ENCODE peak calls at places on chromosomes 12 and 14, in ten cellular contexts. F is ovary; D is CD8-positive, alpha-beta memory T cell; H is AG10803; Q is endothelial cell of umbilical vein; V is ascending aorta; J is CD14-positive monocyte; N is fibroblast of the aortic adventitia; W is non-pigmented ciliary epithelial cell; I is naive thymus-derived CD8-positive, alpha-beta T cell. P is an unnamed sample.

GRCh38 chr12:78891646-78892353 is 27.2 kb downstream of the SYT1 start:
- DNase-seq in W (no peak), Q (no peak), F (no peak), H (no peak), D (no peak), I (no peak), J (no peak), V (no peak), N (no peak), P (no peak)

GRCh38 chr12:53115112-53115890 is 12.0 kb downstream of the SOAT2 start:
- DNase-seq in N (no peak), J (no peak), H (no peak), F (no peak), V (no peak), I (no peak), W (no peak), D (no peak), Q (no peak), P (no peak)

GRCh38 chr12:48029811-48030650 is 25.8 kb upstream of the COL2A1 start:
- DNase-seq in Q (no peak), W (no peak), F (no peak), I (no peak), J (no peak), D (no peak), V (no peak), H (no peak), N (no peak), P (no peak)

GRCh38 chr12:117836999-117837736 is 131.6 kb downstream of the KSR2 start:
- DNase-seq in H (peak), I (peak), F (peak), W (no peak), D (peak), N (peak), Q (peak), J (peak), V (no peak), P (peak)

GRCh38 chr12:94516985-94517384 is 57.3 kb upstream of the CEP83 start:
- DNase-seq in F (no peak), I (no peak), J (no peak), H (no peak), N (no peak), D (no peak), V (no peak), Q (no peak), W (peak), P (no peak)

GRCh38 chr12:114355389-114356088 is 50.4 kb downstream of the TBX5 start:
- DNase-seq in N (no peak), H (no peak), Q (no peak), J (no peak), D (no peak), W (no peak), V (no peak), F (no peak), I (no peak), P (no peak)

GRCh38 chr12:116595186-116595585 is 36.0 kb downstream of the MAP1LC3B2 start:
- DNase-seq in D (no peak), I (no peak), V (no peak), H (peak), J (no peak), Q (no peak), F (peak), N (peak), W (no peak), P (peak)

GRCh38 chr12:44296624-44297197 is 460.8 kb downstream of the TMEM117 start:
- DNase-seq in J (no peak), V (no peak), Q (no peak), W (no peak), N (no peak), I (no peak), H (no peak), D (no peak), F (no peak), P (no peak)

GRCh38 chr12:34387711-34388635 is 365.7 kb downstream of the ALG10 start:
- DNase-seq in I (no peak), D (no peak), H (no peak), N (no peak), F (no peak), J (peak), Q (no peak), V (no peak), W (no peak), P (no peak)

GRCh38 chr14:103056322-103057027 is 874 bp downstream of the CDC42BPB start:
- DNase-seq in N (peak), Q (peak), F (peak), W (no peak), J (no peak), I (no peak), V (no peak), H (peak), D (no peak), P (no peak)

GRCh38 chr14:52080817-52081755 is 12.2 kb upstream of the NID2 start:
- DNase-seq in D (no peak), N (peak), V (no peak), F (no peak), I (no peak), Q (peak), W (peak), H (peak), J (no peak), P (no peak)

GRCh38 chr14:77031680-77032482 is 3.4 kb upstream of the IRF2BPL start:
- DNase-seq in Q (peak), H (peak), D (no peak), I (no peak), N (peak), J (no peak), W (no peak), V (no peak), F (peak), P (no peak)

GRCh38 chr14:64364907-64365306 is 23.2 kb upstream of the MTHFD1 start:
- DNase-seq in Q (no peak), V (no peak), F (no peak), H (peak), W (no peak), D (no peak), N (peak), J (no peak), I (no peak), P (no peak)

GRCh38 chr12:8949525-8950286 is at the start of gene M6PR:
- DNase-seq in I (peak), N (peak), V (peak), H (peak), J (peak), F (peak), D (peak), W (peak), Q (peak), P (peak)

GRCh38 chr14:69606258-69606657 is 5.1 kb upstream of the SUSD6 start:
- DNase-seq in V (no peak), J (no peak), I (no peak), F (no peak), H (no peak), N (no peak), D (no peak), W (no peak), Q (no peak), P (no peak)

GRCh38 chr14:83096092-83096491 is 1562.4 kb upstream of the SEL1L start:
- DNase-seq in H (no peak), D (no peak), I (no peak), J (no peak), Q (no peak), N (no peak), F (no peak), V (no peak), W (no peak), P (no peak)

GRCh38 chr14:71121711-71122110 is 214.5 kb downstream of the PCNX1 start:
- DNase-seq in H (no peak), J (no peak), D (no peak), V (no peak), W (no peak), I (no peak), F (no peak), Q (no peak), N (no peak), P (no peak)

GRCh38 chr12:75120202-75120774 is 89.4 kb downstream of the KCNC2 start:
- DNase-seq in H (peak), J (no peak), F (no peak), W (no peak), N (peak), Q (peak), V (no peak), D (no peak), I (no peak), P (no peak)

GRCh38 chr12:105705765-105706164 is 375.3 kb downstream of the C12orf75 start:
- DNase-seq in V (no peak), D (no peak), W (no peak), N (peak), I (no peak), Q (peak), J (no peak), F (peak), H (peak), P (peak)

GRCh38 chr14:44866322-44866721 is 95.4 kb downstream of the KLHL28 start:
- DNase-seq in J (no peak), H (no peak), Q (no peak), I (no peak), V (no peak), D (no peak), N (no peak), W (no peak), F (no peak), P (no peak)

GRCh38 chr12:92208613-92209121 is 63.0 kb upstream of the BTG1 start:
- DNase-seq in F (no peak), V (no peak), Q (peak), D (no peak), J (no peak), N (peak), H (peak), I (peak), W (peak), P (peak)

GRCh38 chr12:19428261-19428660 is 11.0 kb upstream of the AEBP2 start:
- DNase-seq in Q (no peak), F (no peak), D (no peak), V (no peak), N (no peak), I (no peak), H (peak), J (no peak), W (no peak), P (no peak)

GRCh38 chr14:50649691-50650090 is 18.4 kb downstream of the SAV1 start:
- DNase-seq in W (no peak), D (no peak), Q (no peak), N (no peak), H (no peak), V (no peak), F (no peak), I (no peak), J (no peak), P (no peak)